ENCODE peak calls at places on chromosomes 13 and 19, in five cellular contexts. K is OCI-M1, M is Kasumi-1, C is lung microvascular endothelial cell, V is germinal center. F is an unnamed sample.
A peak's percentile ranks its signal among the peaks of the same experiment; 100 is the strongest.

GRCh38 chr19:3161453-3161852 is 17.1 kb upstream of the S1PR4 start:
- DNase-seq in V (no peak), C (peak; percentile 70), M (no peak), K (no peak), F (no peak)

GRCh38 chr19:55095260-55096060 is 19.8 kb downstream of the EPS8L1 start:
- DNase-seq in M (peak; percentile 9), K (peak; percentile 32), C (no peak), V (no peak), F (peak; percentile 35)

GRCh38 chr19:55368701-55369563 is 1.3 kb downstream of the IL11 start:
- DNase-seq in V (no peak), K (no peak), C (no peak), M (no peak), F (peak; percentile 63)

GRCh38 chr13:110524484-110525254 is 36.9 kb downstream of the RAB20 start:
- DNase-seq in M (peak; percentile 10), C (no peak), V (no peak), K (no peak), F (no peak)

GRCh38 chr19:4722671-4723464 is 774 bp downstream of the DPP9 start:
- DNase-seq in V (peak; percentile 72), M (no peak), C (peak; percentile 20), K (peak; percentile 56), F (no peak)

GRCh38 chr13:32790731-32791130 is 204.5 kb downstream of the PDS5B start:
- DNase-seq in K (peak; percentile 3), C (no peak), M (no peak), V (no peak), F (no peak)

GRCh38 chr13:94369862-94370491 is 109.5 kb downstream of the DCT start:
- DNase-seq in K (no peak), C (no peak), M (no peak), V (no peak), F (no peak)

GRCh38 chr13:74620711-74621110 is 486.5 kb upstream of the KLF12 start:
- DNase-seq in K (no peak), C (no peak), M (no peak), V (no peak), F (no peak)

GRCh38 chr13:25371608-25372274 is at the start of gene ATP8A2:
- DNase-seq in V (no peak), C (no peak), M (no peak), K (no peak), F (no peak)

GRCh38 chr13:98289339-98289935 is 112.4 kb upstream of the RNF113B start:
- DNase-seq in M (no peak), V (no peak), C (no peak), K (no peak), F (no peak)

GRCh38 chr13:94056362-94056990 is 423.0 kb downstream of the DCT start:
- DNase-seq in C (no peak), V (no peak), K (no peak), M (no peak), F (no peak)

F was measured in B cell.